ENCODE peak calls at places on chromosomes 4 and X, in five cellular contexts. P is heart right ventricle, L is HepG2, H is aorta, J is ovary. F is an unnamed sample.

GRCh38 chr4:81211956-81212355 is 3.1 kb downstream of the PRKG2 start:
- DNase-seq in L (no peak), J (no peak), H (no peak), P (no peak), F (no peak)

GRCh38 chr4:19905006-19905405 is 346.7 kb upstream of the SLIT2 start:
- DNase-seq in P (no peak), H (no peak), L (no peak), J (no peak), F (no peak)

GRCh38 chrX:75273483-75273882 is 402 bp upstream of the UPRT start:
- DNase-seq in L (no peak), H (no peak), P (no peak), J (no peak), F (no peak)

GRCh38 chr4:59676389-59676788 is 1523.7 kb upstream of the ADGRL3 start:
- DNase-seq in L (no peak), H (no peak), J (no peak), P (no peak), F (no peak)

GRCh38 chrX:74349387-74349786 is 45.4 kb downstream of the ZCCHC13 start:
- DNase-seq in H (no peak), J (no peak), P (no peak), L (peak; percentile 3), F (no peak)

GRCh38 chr4:150960079-150960478 is 55.0 kb downstream of the LRBA start:
- DNase-seq in J (no peak), P (no peak), H (no peak), L (peak; percentile 35), F (no peak)

GRCh38 chr4:118363166-118363565 is 10.4 kb upstream of the PRSS12 start:
- DNase-seq in P (no peak), L (no peak), J (no peak), H (no peak), F (no peak)

GRCh38 chr4:54067163-54067562 is 2.8 kb upstream of the CHIC2 start:
- DNase-seq in P (peak; percentile 72), H (peak; percentile 69), J (no peak), L (no peak), F (no peak)

GRCh38 chrX:43474321-43474720 is 181.8 kb upstream of the MAOA start:
- DNase-seq in J (no peak), P (no peak), H (no peak), L (no peak), F (no peak)

GRCh38 chr4:6198768-6199343 is 1.5 kb downstream of the JAKMIP1 start:
- DNase-seq in J (peak; percentile 57), H (no peak), P (no peak), L (no peak), F (no peak)

DNA sequence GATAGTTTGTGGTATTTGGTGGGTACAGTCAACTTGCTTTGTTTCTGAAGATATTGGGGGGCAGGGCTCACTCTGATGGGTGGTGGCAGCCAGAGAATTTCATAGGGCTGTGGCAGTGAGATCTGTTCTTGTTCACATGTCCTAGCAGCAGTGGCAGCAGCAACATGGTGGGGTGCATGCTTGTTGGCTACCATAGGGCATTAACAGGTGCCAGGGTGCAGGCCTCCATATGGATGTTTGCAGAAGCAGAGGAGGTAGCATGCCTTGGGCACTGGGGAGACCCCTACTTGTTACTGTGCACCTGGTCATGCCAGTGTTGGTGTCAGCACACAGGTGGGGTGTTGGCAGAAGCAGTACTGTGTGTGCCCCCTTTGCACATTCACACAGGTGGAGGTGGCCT is 96.3 kb upstream of the ZC4H2 start:
- DNase-seq in H (no peak), J (no peak), P (no peak), L (no peak), F (no peak)
- H3K9me3 ChIP-seq in H (peaks cover 5% of the 10 kb centered on the region), J (peaks cover 3% of the 10 kb centered on the region), P (no peaks in the 10 kb centered on the region), L (no peaks in the 10 kb centered on the region), F (peaks cover 13% of the 10 kb centered on the region)

GRCh38 chr4:1599491-1600210 is 84.5 kb downstream of the FAM53A start:
- DNase-seq in H (peak; percentile 35), P (no peak), J (no peak), L (no peak), F (no peak)

GRCh38 chr4:1598206-1598605 is 85.9 kb downstream of the FAM53A start:
- DNase-seq in P (no peak), H (peak; percentile 15), L (no peak), J (no peak), F (no peak)

GRCh38 chr4:1600211-1600780 is 83.8 kb downstream of the FAM53A start:
- DNase-seq in H (no peak), L (no peak), P (no peak), J (no peak), F (no peak)

GRCh38 chr4:1597021-1597931 is 86.8 kb downstream of the FAM53A start:
- DNase-seq in H (peak; percentile 33), P (no peak), L (no peak), J (peak; percentile 13), F (no peak)

DNA sequence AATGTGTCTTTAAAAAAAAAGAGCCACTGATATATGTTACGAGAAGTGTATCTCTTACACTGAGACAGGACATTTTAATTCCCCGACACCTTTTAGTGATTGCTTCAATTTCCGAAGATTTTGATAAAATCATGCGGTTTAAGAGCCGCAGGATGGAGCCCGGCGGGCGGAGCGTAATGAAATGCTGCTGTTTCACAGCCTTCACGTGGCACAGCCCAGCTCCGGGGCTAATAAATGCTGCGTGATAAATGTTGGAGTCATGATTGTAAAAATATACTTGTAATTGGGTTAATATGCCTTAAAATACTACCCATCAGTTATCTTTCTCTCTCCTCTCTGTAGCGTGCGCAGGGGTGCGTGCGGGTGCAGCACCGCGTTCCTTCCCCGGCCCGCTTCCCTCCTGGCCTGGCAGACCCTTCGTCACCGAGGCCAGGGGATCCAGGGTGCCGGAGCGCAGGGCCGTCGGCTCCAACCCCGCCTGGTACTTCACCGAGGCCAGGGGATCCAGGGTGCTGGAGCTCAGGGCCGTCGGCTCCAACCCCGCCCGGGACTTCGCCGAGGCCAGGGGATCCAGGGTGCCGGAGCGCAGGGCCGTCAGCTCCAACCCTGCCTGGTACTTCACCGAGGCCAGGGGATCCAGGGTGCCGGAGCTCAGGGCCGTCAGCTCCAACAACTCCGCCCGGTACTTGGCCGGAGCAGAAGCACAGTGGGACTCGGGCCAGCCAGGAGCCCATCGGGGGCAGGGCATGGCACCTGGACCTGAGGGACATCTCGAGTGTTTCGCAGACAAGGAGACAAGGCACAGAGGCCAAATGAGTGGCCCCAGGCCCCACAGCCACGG is 85.3 kb downstream of the FAM53A start:
- DNase-seq in L (no peak), J (no peak), P (no peak), H (peak; percentile 34), F (peak; percentile 66)
- H3K4me3 ChIP-seq in L (no peak overlapping the region), J (no peak overlapping the region), P (no peak overlapping the region), H (no peak overlapping the region), F (no peak overlapping the region)

GRCh38 chr4:568962-569361 is 7.1 kb downstream of the TMEM271 start:
- DNase-seq in L (no peak), P (no peak), J (no peak), H (no peak), F (peak; percentile 51)

GRCh38 chr4:568351-568652 is 7.8 kb downstream of the TMEM271 start:
- DNase-seq in L (no peak), H (no peak), J (no peak), P (no peak), F (no peak)

GRCh38 chr4:567457-568350 is 8.4 kb downstream of the TMEM271 start:
- DNase-seq in L (no peak), P (no peak), H (no peak), J (no peak), F (no peak)

GRCh38 chr4:566508-567295 is 9.4 kb downstream of the TMEM271 start:
- DNase-seq in L (no peak), J (no peak), P (no peak), H (no peak), F (no peak)

DNA sequence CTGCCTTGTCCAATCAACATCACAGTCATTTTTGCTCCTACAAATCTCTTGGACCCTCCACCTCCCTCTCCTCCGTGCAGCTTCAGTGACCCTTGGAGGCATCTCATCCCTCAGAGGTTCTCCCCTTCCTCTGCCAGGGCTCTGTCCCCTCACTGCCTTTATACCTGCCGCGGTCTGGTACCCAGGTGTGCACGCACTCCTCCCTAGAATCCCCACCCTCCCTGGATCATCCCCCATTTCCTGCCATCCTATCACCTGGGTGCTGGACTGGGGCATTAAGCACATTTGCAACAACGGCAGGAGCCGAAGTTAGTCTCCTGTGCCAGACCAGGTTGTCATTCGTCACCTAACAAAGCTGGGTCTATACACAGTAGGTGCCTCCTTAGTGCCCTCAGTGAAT is 10.1 kb downstream of the TMEM271 start:
- DNase-seq in L (no peak), P (no peak), H (no peak), J (no peak), F (no peak)
- H3K9me3 ChIP-seq in L (peaks cover 12% of the 10 kb centered on the region), P (no peaks in the 10 kb centered on the region), H (no peaks in the 10 kb centered on the region), J (no peaks in the 10 kb centered on the region), F (peaks cover 3% of the 10 kb centered on the region)

GRCh38 chr4:8199594-8200301 is 658 bp downstream of the SH3TC1 start:
- DNase-seq in J (no peak), P (no peak), H (no peak), L (no peak), F (peak; percentile 63)
- H3K4me3 ChIP-seq in J (peak overlapping the region; percentile 12), P (peak overlapping the region; percentile 37), H (no peak overlapping the region), L (peak overlapping the region; percentile 73), F (peak overlapping the region; percentile 65)

GRCh38 chr4:133151681-133152329 is 2.7 kb downstream of the PCDH10 start:
- DNase-seq in P (no peak), H (peak; percentile 45), L (no peak), J (peak; percentile 28), F (peak; percentile 75)

GRCh38 chr4:133150643-133151300 is 1.7 kb downstream of the PCDH10 start:
- DNase-seq in H (peak; percentile 50), L (no peak), P (no peak), J (peak; percentile 28), F (no peak)

GRCh38 chr4:133152801-133153526 is 3.9 kb downstream of the PCDH10 start:
- DNase-seq in P (no peak), L (no peak), H (no peak), J (no peak), F (no peak)

GRCh38 chr4:133151301-133151680 is 2.2 kb downstream of the PCDH10 start:
- DNase-seq in H (no peak), P (no peak), L (no peak), J (peak; percentile 25), F (peak; percentile 76)

DNA sequence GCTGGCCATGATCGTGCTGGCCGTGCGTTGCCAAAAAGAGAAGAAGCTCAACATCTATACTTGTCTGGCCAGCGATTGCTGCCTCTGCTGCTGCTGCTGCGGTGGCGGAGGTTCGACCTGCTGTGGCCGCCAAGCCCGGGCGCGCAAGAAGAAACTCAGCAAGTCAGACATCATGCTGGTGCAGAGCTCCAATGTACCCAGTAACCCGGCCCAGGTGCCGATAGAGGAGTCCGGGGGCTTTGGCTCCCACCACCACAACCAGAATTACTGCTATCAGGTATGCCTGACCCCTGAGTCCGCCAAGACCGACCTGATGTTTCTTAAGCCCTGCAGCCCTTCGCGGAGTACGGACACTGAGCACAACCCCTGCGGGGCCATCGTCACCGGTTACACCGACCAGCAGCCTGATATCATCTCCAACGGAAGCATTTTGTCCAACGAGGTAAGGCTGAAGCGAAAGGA is 3.3 kb downstream of the PCDH10 start:
- DNase-seq in J (peak; percentile 21), P (no peak), L (no peak), H (peak; percentile 42), F (no peak)
- H3K9me3 ChIP-seq in J (no peaks in the 10 kb centered on the region), P (no peaks in the 10 kb centered on the region), L (no peaks in the 10 kb centered on the region), H (no peaks in the 10 kb centered on the region), F (no peaks in the 10 kb centered on the region)